ENCODE peak calls at places on chromosome 6, in six cellular contexts. Q is central memory CD8-positive, alpha-beta T cell; M is T-helper 17 cell; J is naive B cell; N is heart left ventricle; W is stimulated activated naive CD8-positive, alpha-beta T cell treated with anti-CD3 and anti-CD28 coated beads, Interleukin-15, amount 100 ng/mL, for 72 hours. L is an unnamed sample.
A peak's percentile ranks its signal among the peaks of the same experiment; 100 is the strongest.

GRCh38 chr6:166849762-166850181 is 106.6 kb downstream of the RNASET2 start:
- ATAC-seq in Q (no peak), M (no peak), J (peak; percentile 81), N (no peak), W (no peak), L (no peak)

GRCh38 chr6:121608270-121608669 is 172.8 kb downstream of the GJA1 start:
- ATAC-seq in Q (no peak), M (no peak), J (no peak), N (no peak), W (no peak), L (no peak)

GRCh38 chr6:3990692-3991491 is 88.0 kb downstream of the FAM217A start:
- ATAC-seq in Q (peak; percentile 62), M (peak; percentile 94), J (peak; percentile 69), N (peak; percentile 95), W (peak; percentile 85), L (peak; percentile 92)

GRCh38 chr6:100678027-100678426 is 203.1 kb downstream of the ASCC3 start:
- ATAC-seq in Q (no peak), M (no peak), J (no peak), N (no peak), W (no peak), L (no peak)

GRCh38 chr6:6610031-6610591 is 21.6 kb downstream of the LY86 start:
- ATAC-seq in Q (peak; percentile 83), M (peak; percentile 66), J (peak; percentile 95), N (no peak), W (peak; percentile 81), L (no peak)

GRCh38 chr6:108953681-108954080 is 105.5 kb downstream of the ARMC2 start:
- ATAC-seq in Q (no peak), M (no peak), J (no peak), N (no peak), W (no peak), L (no peak)

GRCh38 chr6:87741001-87741650 is 39.1 kb upstream of the AKIRIN2 start:
- ATAC-seq in Q (no peak), M (no peak), J (no peak), N (no peak), W (no peak), L (no peak)

GRCh38 chr6:27237089-27237723 is 10.3 kb upstream of the PRSS16 start:
- ATAC-seq in Q (no peak), M (no peak), J (no peak), N (no peak), W (peak; percentile 89), L (no peak)

GRCh38 chr6:157881375-157881774 is 58.3 kb downstream of the SNX9 start:
- ATAC-seq in Q (no peak), M (no peak), J (no peak), N (no peak), W (no peak), L (no peak)

GRCh38 chr6:42819803-42820508 is 38.1 kb downstream of the BICRAL start:
- ATAC-seq in Q (peak; percentile 96), M (peak; percentile 50), J (peak; percentile 54), N (no peak), W (peak; percentile 67), L (peak; percentile 69)

GRCh38 chr6:26141378-26141901 is 54.2 kb downstream of the HFE start:
- ATAC-seq in Q (no peak), M (no peak), J (no peak), N (peak; percentile 62), W (no peak), L (no peak)

GRCh38 chr6:15427360-15428070 is 181.6 kb downstream of the JARID2 start:
- ATAC-seq in Q (no peak), M (no peak), J (peak; percentile 66), N (peak; percentile 44), W (no peak), L (no peak)

GRCh38 chr6:40550096-40550731 is 37.0 kb downstream of the LRFN2 start:
- ATAC-seq in Q (no peak), M (no peak), J (no peak), N (no peak), W (no peak), L (no peak)

GRCh38 chr6:79111549-79111948 is 33.5 kb upstream of the PHIP start:
- ATAC-seq in Q (no peak), M (no peak), J (no peak), N (no peak), W (no peak), L (no peak)

GRCh38 chr6:22294301-22294700 is 2.5 kb downstream of the PRL start:
- ATAC-seq in Q (no peak), M (no peak), J (no peak), N (no peak), W (no peak), L (no peak)

GRCh38 chr6:167566711-167567141 is 241.8 kb downstream of the TTLL2 start:
- ATAC-seq in Q (no peak), M (no peak), J (no peak), N (peak; percentile 34), W (peak; percentile 19), L (no peak)

GRCh38 chr6:127195833-127196232 is 70.8 kb upstream of the RNF146 start:
- ATAC-seq in Q (no peak), M (no peak), J (no peak), N (no peak), W (no peak), L (no peak)

GRCh38 chr6:14228571-14228970 is 111.0 kb downstream of the CD83 start:
- ATAC-seq in Q (no peak), M (no peak), J (no peak), N (no peak), W (peak; percentile 73), L (no peak)